ENCODE peak calls at places on chromosomes 5 and 9, in eight cellular contexts. One of them, this sample, is unnamed.

GRCh38 chr9:119195521-119195920 is 173.7 kb downstream of the BRINP1 start:
- DNase-seq in activated naive CD8-positive, alpha-beta T cell treated with anti-CD3 and anti-CD28 coated beads for 36 hours: no peak
- DNase-seq in mammary epithelial cell: no peak
- DNase-seq in fibroblast of the conjunctiva: no peak
- DNase-seq in transverse colon: no peak
- DNase-seq in T follicular helper cell: no peak
- DNase-seq in SK-N-SH: no peak
- DNase-seq in nucleus accumbens: no peak
- DNase-seq in this sample: no peak

GRCh38 chr9:6489099-6489498 is 76.1 kb downstream of the UHRF2 start:
- DNase-seq in activated naive CD8-positive, alpha-beta T cell treated with anti-CD3 and anti-CD28 coated beads for 36 hours: no peak
- DNase-seq in mammary epithelial cell: no peak
- DNase-seq in fibroblast of the conjunctiva: no peak
- DNase-seq in transverse colon: no peak
- DNase-seq in T follicular helper cell: no peak
- DNase-seq in SK-N-SH: no peak
- DNase-seq in nucleus accumbens: no peak
- DNase-seq in this sample: no peak

GRCh38 chr5:25489834-25490538 is 845.2 kb upstream of the CDH10 start:
- DNase-seq in activated naive CD8-positive, alpha-beta T cell treated with anti-CD3 and anti-CD28 coated beads for 36 hours: no peak
- DNase-seq in mammary epithelial cell: peak
- DNase-seq in fibroblast of the conjunctiva: no peak
- DNase-seq in transverse colon: no peak
- DNase-seq in T follicular helper cell: no peak
- DNase-seq in SK-N-SH: no peak
- DNase-seq in nucleus accumbens: no peak
- DNase-seq in this sample: peak

GRCh38 chr9:105069285-105070065 is 141.5 kb upstream of the ABCA1 start:
- DNase-seq in activated naive CD8-positive, alpha-beta T cell treated with anti-CD3 and anti-CD28 coated beads for 36 hours: no peak
- DNase-seq in mammary epithelial cell: no peak
- DNase-seq in fibroblast of the conjunctiva: no peak
- DNase-seq in transverse colon: no peak
- DNase-seq in T follicular helper cell: no peak
- DNase-seq in SK-N-SH: no peak
- DNase-seq in nucleus accumbens: no peak
- DNase-seq in this sample: no peak

GRCh38 chr5:88118179-88118578 is 150.5 kb downstream of the TMEM161B start:
- DNase-seq in activated naive CD8-positive, alpha-beta T cell treated with anti-CD3 and anti-CD28 coated beads for 36 hours: no peak
- DNase-seq in mammary epithelial cell: no peak
- DNase-seq in fibroblast of the conjunctiva: no peak
- DNase-seq in transverse colon: no peak
- DNase-seq in T follicular helper cell: no peak
- DNase-seq in SK-N-SH: no peak
- DNase-seq in nucleus accumbens: no peak
- DNase-seq in this sample: no peak

GRCh38 chr5:90983148-90983547 is 400.0 kb downstream of the ARRDC3 start:
- DNase-seq in activated naive CD8-positive, alpha-beta T cell treated with anti-CD3 and anti-CD28 coated beads for 36 hours: no peak
- DNase-seq in mammary epithelial cell: peak
- DNase-seq in fibroblast of the conjunctiva: peak
- DNase-seq in transverse colon: no peak
- DNase-seq in T follicular helper cell: no peak
- DNase-seq in SK-N-SH: peak
- DNase-seq in nucleus accumbens: no peak
- DNase-seq in this sample: peak

GRCh38 chr9:136157477-136158265 is 39.0 kb upstream of the TMEM250 start:
- DNase-seq in activated naive CD8-positive, alpha-beta T cell treated with anti-CD3 and anti-CD28 coated beads for 36 hours: no peak
- DNase-seq in mammary epithelial cell: no peak
- DNase-seq in fibroblast of the conjunctiva: no peak
- DNase-seq in transverse colon: no peak
- DNase-seq in T follicular helper cell: no peak
- DNase-seq in SK-N-SH: no peak
- DNase-seq in nucleus accumbens: no peak
- DNase-seq in this sample: no peak

GRCh38 chr5:137320056-137321045 is 178.8 kb downstream of the SPOCK1 start:
- DNase-seq in activated naive CD8-positive, alpha-beta T cell treated with anti-CD3 and anti-CD28 coated beads for 36 hours: peak
- DNase-seq in mammary epithelial cell: peak
- DNase-seq in fibroblast of the conjunctiva: peak
- DNase-seq in transverse colon: no peak
- DNase-seq in T follicular helper cell: peak
- DNase-seq in SK-N-SH: peak
- DNase-seq in nucleus accumbens: peak
- DNase-seq in this sample: peak

GRCh38 chr9:133262226-133262625 is 12.8 kb downstream of the ABO start:
- DNase-seq in activated naive CD8-positive, alpha-beta T cell treated with anti-CD3 and anti-CD28 coated beads for 36 hours: no peak
- DNase-seq in mammary epithelial cell: no peak
- DNase-seq in fibroblast of the conjunctiva: no peak
- DNase-seq in transverse colon: no peak
- DNase-seq in T follicular helper cell: no peak
- DNase-seq in SK-N-SH: no peak
- DNase-seq in nucleus accumbens: no peak
- DNase-seq in this sample: no peak

GRCh38 chr9:93461810-93462209 is 8.4 kb upstream of the FAM120AOS start:
- DNase-seq in activated naive CD8-positive, alpha-beta T cell treated with anti-CD3 and anti-CD28 coated beads for 36 hours: no peak
- DNase-seq in mammary epithelial cell: no peak
- DNase-seq in fibroblast of the conjunctiva: no peak
- DNase-seq in transverse colon: no peak
- DNase-seq in T follicular helper cell: no peak
- DNase-seq in SK-N-SH: no peak
- DNase-seq in nucleus accumbens: no peak
- DNase-seq in this sample: peak

GRCh38 chr9:123769723-123770122 is 160.2 kb downstream of the DENND1A start:
- DNase-seq in activated naive CD8-positive, alpha-beta T cell treated with anti-CD3 and anti-CD28 coated beads for 36 hours: no peak
- DNase-seq in mammary epithelial cell: no peak
- DNase-seq in fibroblast of the conjunctiva: peak
- DNase-seq in transverse colon: no peak
- DNase-seq in T follicular helper cell: no peak
- DNase-seq in SK-N-SH: no peak
- DNase-seq in nucleus accumbens: no peak
- DNase-seq in this sample: no peak

GRCh38 chr9:133700861-133701320 is 37.3 kb downstream of the SARDH start:
- DNase-seq in activated naive CD8-positive, alpha-beta T cell treated with anti-CD3 and anti-CD28 coated beads for 36 hours: no peak
- DNase-seq in mammary epithelial cell: no peak
- DNase-seq in fibroblast of the conjunctiva: no peak
- DNase-seq in transverse colon: no peak
- DNase-seq in T follicular helper cell: no peak
- DNase-seq in SK-N-SH: no peak
- DNase-seq in nucleus accumbens: no peak
- DNase-seq in this sample: no peak

This sample was measured in bronchial epithelial cell.